ENCODE peak calls at places on chromosomes 6 and 20, in eight cellular contexts. H is effector memory CD8-positive, alpha-beta T cell; X is naive thymus-derived CD4-positive, alpha-beta T cell; E is NCI-H1694; C is SK-MEL-5; F is retina; G is neural progenitor cell; B is lower leg skin. D is an unnamed sample.

GRCh38 chr20:50008007-50008406 is 25.2 kb downstream of the SNAI1 start:
- DNase-seq in F (no peak), X (no peak), G (peak; percentile 43), C (no peak), E (no peak), H (no peak), B (no peak), D (no peak)

GRCh38 chr6:144305985-144306384 is 20.9 kb downstream of the UTRN start:
- DNase-seq in H (peak; percentile 36), G (no peak), E (no peak), B (no peak), C (no peak), X (no peak), F (no peak), D (no peak)

GRCh38 chr6:170393807-170394399 is 87.3 kb downstream of the FAM120B start:
- DNase-seq in G (no peak), F (no peak), E (no peak), B (no peak), C (no peak), X (no peak), H (no peak), D (no peak)

GRCh38 chr6:134984821-134985220 is 34.9 kb upstream of the ALDH8A1 start:
- DNase-seq in C (peak; percentile 44), G (no peak), E (no peak), F (no peak), B (no peak), X (no peak), H (no peak), D (no peak)

GRCh38 chr6:163128324-163128723 is 286.2 kb upstream of the QKI start:
- DNase-seq in G (no peak), F (no peak), E (no peak), B (no peak), H (no peak), C (no peak), X (no peak), D (no peak)

GRCh38 chr6:139882234-139882633 is 507.8 kb upstream of the CITED2 start:
- DNase-seq in E (no peak), G (no peak), F (no peak), C (peak; percentile 24), B (no peak), H (no peak), X (no peak), D (no peak)

GRCh38 chr6:27415898-27416297 is 27.3 kb downstream of the ZNF391 start:
- DNase-seq in H (no peak), B (no peak), X (no peak), G (no peak), C (no peak), F (no peak), E (no peak), D (no peak)

GRCh38 chr6:129498950-129499870 is 210.8 kb downstream of the ARHGAP18 start:
- DNase-seq in F (peak; percentile 48), B (no peak), E (peak; percentile 55), X (peak; percentile 25), G (peak; percentile 66), H (peak; percentile 13), C (peak; percentile 77), D (no peak)

GRCh38 chr6:128569737-128570438 is 49.5 kb upstream of the PTPRK start:
- DNase-seq in C (peak; percentile 9), G (peak; percentile 12), X (no peak), B (no peak), E (no peak), F (no peak), H (no peak), D (no peak)

GRCh38 chr6:21163110-21163837 is 430.3 kb upstream of the SOX4 start:
- DNase-seq in C (no peak), X (no peak), H (no peak), F (no peak), B (no peak), E (no peak), G (no peak), D (no peak)

GRCh38 chr6:138287144-138287955 is 69.1 kb upstream of the PBOV1 start:
- DNase-seq in F (no peak), G (peak; percentile 47), X (no peak), C (peak; percentile 53), B (peak; percentile 21), H (peak; percentile 36), E (peak; percentile 4), D (no peak)

GRCh38 chr20:25084616-25085187 is 2.8 kb upstream of the VSX1 start:
- DNase-seq in G (peak; percentile 50), X (no peak), H (no peak), E (no peak), F (peak; percentile 83), B (no peak), C (no peak), D (no peak)

GRCh38 chr20:43322851-43323250 is 133.1 kb upstream of the PTPRT start:
- DNase-seq in B (no peak), E (no peak), H (no peak), F (no peak), C (peak; percentile 15), X (no peak), G (no peak), D (no peak)

GRCh38 chr6:73395875-73396274 is 1.2 kb downstream of the DDX43 start:
- DNase-seq in F (no peak), X (no peak), E (no peak), G (no peak), C (no peak), B (no peak), H (no peak), D (no peak)

GRCh38 chr20:43379239-43379917 is 78.3 kb upstream of the SRSF6 start:
- DNase-seq in E (no peak), B (no peak), F (no peak), X (no peak), C (no peak), H (no peak), G (no peak), D (no peak)

GRCh38 chr6:138926579-138926978 is 61.5 kb downstream of the REPS1 start:
- DNase-seq in G (no peak), B (no peak), H (no peak), X (no peak), E (no peak), F (no peak), C (no peak), D (no peak)